ENCODE peak calls at places on chromosome 5, in ten cellular contexts. V is heart left ventricle, Y is IMR-90, I is uterus, A is endothelial cell of umbilical vein, R is breast epithelium, C is body of pancreas, N is adrenal gland, L is ovary, O is upper lobe of left lung. W is an unnamed sample.

GRCh38 chr5:115543931-115544370 is 624 bp downstream of the FEM1C start:
- DNase-seq in A (peak), V (peak), O (peak), Y (peak), N (peak), L (peak), I (peak), R (peak), C (no peak), W (no peak)

GRCh38 chr5:95817430-95817829 is 5.1 kb downstream of the GLRX start:
- DNase-seq in L (no peak), I (no peak), Y (peak), V (no peak), R (no peak), O (peak), N (peak), C (no peak), A (no peak), W (peak)

GRCh38 chr5:3642231-3642630 is 46.6 kb downstream of the IRX1 start:
- DNase-seq in N (no peak), L (no peak), V (no peak), I (no peak), C (no peak), R (no peak), Y (no peak), A (no peak), O (no peak), W (no peak)

GRCh38 chr5:61132559-61132958 is 29.7 kb downstream of the SMIM15 start:
- DNase-seq in O (no peak), N (no peak), I (no peak), L (no peak), R (no peak), A (no peak), Y (peak), C (no peak), V (no peak), W (no peak)

GRCh38 chr5:130720355-130720754 is 444.7 kb downstream of the HINT1 start:
- DNase-seq in C (no peak), L (no peak), V (no peak), R (no peak), I (no peak), A (peak), O (no peak), Y (no peak), N (no peak), W (peak)

GRCh38 chr5:165031361-165031760 is 1525.9 kb downstream of the MAT2B start:
- DNase-seq in A (no peak), L (no peak), C (no peak), Y (no peak), O (no peak), R (no peak), N (no peak), I (no peak), V (no peak), W (no peak)

GRCh38 chr5:36602711-36603321 is 3.6 kb upstream of the SLC1A3 start:
- DNase-seq in R (no peak), I (no peak), Y (no peak), O (peak), V (no peak), A (no peak), C (no peak), N (no peak), L (no peak), W (no peak)

GRCh38 chr5:176822426-176823075 is 12.2 kb downstream of the UNC5A start:
- DNase-seq in L (no peak), V (no peak), R (no peak), A (no peak), I (no peak), N (no peak), Y (no peak), O (no peak), C (no peak), W (peak)

GRCh38 chr5:72458407-72458806 is 48.8 kb downstream of the ZNF366 start:
- DNase-seq in V (no peak), R (no peak), C (no peak), N (no peak), Y (no peak), L (no peak), A (no peak), O (no peak), I (no peak), W (no peak)

GRCh38 chr5:111781200-111781599 is 24.2 kb upstream of the NREP start:
- DNase-seq in V (peak), N (peak), O (peak), I (no peak), A (no peak), L (no peak), C (no peak), R (peak), Y (peak), W (no peak)

GRCh38 chr5:119367502-119368237 is 11.9 kb downstream of the TNFAIP8 start:
- DNase-seq in L (no peak), C (no peak), N (no peak), O (no peak), V (no peak), I (no peak), A (peak), R (no peak), Y (peak), W (no peak)

GRCh38 chr5:45774528-45774927 is 78.3 kb upstream of the HCN1 start:
- DNase-seq in R (no peak), A (no peak), O (no peak), N (no peak), Y (no peak), C (no peak), V (no peak), I (no peak), L (no peak), W (no peak)

GRCh38 chr5:76485511-76485910 is 82.4 kb downstream of the IQGAP2 start:
- DNase-seq in Y (no peak), V (no peak), L (no peak), A (no peak), C (no peak), O (no peak), N (no peak), R (no peak), I (no peak), W (no peak)

GRCh38 chr5:136062563-136063274 is 33.9 kb downstream of the TGFBI start:
- DNase-seq in O (peak), A (peak), N (peak), I (no peak), Y (peak), R (no peak), L (no peak), C (no peak), V (no peak), W (no peak)

GRCh38 chr5:106094128-106094726 is 1576.5 kb downstream of the EFNA5 start:
- DNase-seq in C (no peak), Y (peak), O (no peak), L (no peak), A (peak), N (peak), V (no peak), I (no peak), R (peak), W (peak)

GRCh38 chr5:58188287-58188651 is 271.6 kb downstream of the PLK2 start:
- DNase-seq in C (no peak), L (no peak), Y (peak), N (no peak), I (no peak), V (no peak), R (no peak), A (peak), O (no peak), W (no peak)

GRCh38 chr5:116137544-116138378 is 52.9 kb downstream of the COMMD10 start:
- DNase-seq in L (no peak), N (no peak), I (no peak), Y (peak), O (no peak), R (no peak), V (no peak), A (peak), C (no peak), W (no peak)

GRCh38 chr5:38338455-38338854 is 80.1 kb downstream of the EGFLAM start:
- DNase-seq in C (no peak), V (no peak), L (no peak), R (no peak), A (no peak), N (peak), Y (no peak), I (no peak), O (no peak), W (no peak)

GRCh38 chr5:38752622-38753021 is 93.2 kb upstream of the OSMR start:
- DNase-seq in R (no peak), O (no peak), C (no peak), V (no peak), A (no peak), Y (no peak), I (no peak), N (no peak), L (no peak), W (no peak)

GRCh38 chr5:45533692-45534091 is 162.5 kb downstream of the HCN1 start:
- DNase-seq in L (no peak), A (no peak), V (no peak), O (no peak), C (no peak), I (no peak), Y (no peak), R (no peak), N (no peak), W (no peak)

GRCh38 chr5:150278046-150278760 is 11.4 kb downstream of the CAMK2A start:
- DNase-seq in O (no peak), N (no peak), L (no peak), Y (peak), C (no peak), I (no peak), R (no peak), V (no peak), A (no peak), W (no peak)

GRCh38 chr5:180824630-180825476 is 22.2 kb upstream of the MGAT1 start:
- DNase-seq in R (no peak), N (no peak), I (peak), Y (no peak), O (no peak), L (no peak), V (no peak), A (peak), C (no peak), W (no peak)

GRCh38 chr5:1186351-1187233 is 14.8 kb upstream of the SLC6A19 start:
- DNase-seq in O (no peak), N (no peak), A (no peak), C (no peak), Y (no peak), R (no peak), I (peak), L (no peak), V (no peak), W (no peak)

GRCh38 chr5:101068298-101068697 is 165.2 kb upstream of the ST8SIA4 start:
- DNase-seq in V (no peak), L (no peak), C (no peak), Y (no peak), R (no peak), O (no peak), N (no peak), I (no peak), A (no peak), W (no peak)

GRCh38 chr5:1125030-1125357 is 13.1 kb upstream of the SLC12A7 start:
- DNase-seq in Y (peak), C (peak), O (no peak), V (peak), I (peak), R (no peak), A (no peak), N (peak), L (no peak), W (no peak)

GRCh38 chr5:142334548-142334947 is 9.7 kb upstream of the SPRY4 start:
- DNase-seq in Y (no peak), O (peak), L (no peak), C (no peak), A (no peak), I (no peak), N (no peak), V (no peak), R (no peak), W (no peak)

GRCh38 chr5:59893436-59894227 is at the start of gene PDE4D:
- DNase-seq in A (peak), N (peak), L (no peak), O (peak), Y (peak), V (peak), I (peak), R (peak), C (peak), W (peak)

GRCh38 chr5:98588225-98588624 is 185.2 kb upstream of the RGMB start:
- DNase-seq in Y (peak), L (no peak), C (no peak), V (no peak), I (no peak), R (no peak), A (no peak), O (no peak), N (no peak), W (no peak)

GRCh38 chr5:32522429-32523143 is 62.8 kb upstream of the SUB1 start:
- DNase-seq in C (no peak), N (peak), A (no peak), R (peak), Y (peak), O (peak), V (no peak), L (no peak), I (peak), W (peak)

GRCh38 chr5:87127426-87127825 is 140.3 kb upstream of the RASA1 start:
- DNase-seq in V (no peak), C (no peak), L (no peak), N (no peak), Y (peak), R (no peak), A (no peak), I (no peak), O (no peak), W (no peak)

GRCh38 chr5:65041296-65042158 is 272.8 kb downstream of the CWC27 start:
- DNase-seq in A (peak), I (no peak), Y (peak), L (no peak), V (no peak), N (no peak), R (no peak), C (no peak), O (no peak), W (no peak)

GRCh38 chr5:53430618-53431252 is 49.7 kb upstream of the FST start:
- DNase-seq in A (peak), I (no peak), L (no peak), R (no peak), N (no peak), V (no peak), C (no peak), O (no peak), Y (peak), W (no peak)

GRCh38 chr5:52657231-52657645 is 130.5 kb upstream of the ITGA1 start:
- DNase-seq in O (no peak), N (no peak), V (no peak), I (no peak), L (no peak), R (no peak), Y (peak), C (no peak), A (peak), W (peak)

GRCh38 chr5:131082034-131082550 is 83.0 kb downstream of the HINT1 start:
- DNase-seq in V (no peak), I (no peak), O (no peak), A (peak), C (no peak), L (no peak), R (no peak), N (no peak), Y (no peak), W (no peak)

GRCh38 chr5:132736853-132737833 is at the start of gene KIF3A:
- DNase-seq in C (peak), O (peak), V (peak), Y (peak), N (peak), L (peak), I (peak), A (peak), R (peak), W (peak)
- TF ChIP-seq POLR2A in C (peak), O (peak), V (peak), Y (no peak), N (peak), L (no peak), I (peak), A (peak), R (no peak), W (peak)

GRCh38 chr5:171494452-171495121 is 75.1 kb downstream of the FGF18 start:
- DNase-seq in L (peak), Y (peak), N (peak), I (peak), C (peak), V (peak), R (peak), O (peak), A (peak), W (peak)
- TF ChIP-seq POLR2A in L (no peak), Y (no peak), N (no peak), I (no peak), C (no peak), V (no peak), R (no peak), O (no peak), A (no peak), W (no peak)

DNA sequence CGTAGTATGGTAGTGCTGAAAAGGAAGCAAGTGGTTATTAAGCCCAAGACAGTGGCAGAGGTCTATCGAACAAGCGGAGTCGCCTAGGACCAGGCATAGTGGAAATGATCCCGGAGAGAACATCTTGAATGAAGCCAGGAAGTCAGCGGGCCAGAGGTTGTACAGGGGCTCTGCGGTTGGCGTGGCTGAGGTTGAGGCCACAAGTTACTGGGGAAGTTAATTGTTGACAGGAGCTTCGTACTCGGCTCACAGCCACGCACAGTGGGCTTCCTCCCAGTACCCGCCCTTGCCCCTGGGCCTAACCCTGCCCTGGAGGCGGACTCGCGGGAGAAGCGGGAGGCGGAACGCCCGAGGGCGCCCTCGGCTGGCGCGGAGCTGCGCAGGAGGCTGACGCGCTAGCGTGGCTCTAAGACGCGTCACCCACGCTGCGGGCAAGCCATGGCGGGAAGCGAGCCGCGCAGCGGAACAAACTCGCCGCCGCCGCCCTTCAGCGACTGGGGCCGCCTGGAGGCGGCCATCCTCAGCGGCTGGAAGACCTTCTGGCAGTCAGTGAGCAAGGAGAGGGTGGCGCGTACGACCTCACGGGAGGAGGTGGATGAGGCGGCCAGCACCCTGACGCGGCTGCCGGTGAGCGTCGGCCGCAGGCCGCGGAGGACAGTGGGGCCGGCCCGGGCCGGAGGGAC is at the start of gene FBXO4:
- DNase-seq in L (peak), Y (peak), O (peak), N (peak), I (peak), C (peak), R (peak), A (peak), V (peak), W (peak)
- TF ChIP-seq POLR2A in L (peak), Y (peak), O (peak), N (peak), I (no peak), C (peak), R (no peak), A (peak), V (peak), W (peak)

GRCh38 chr5:14681236-14681752 is 16.8 kb downstream of the OTULIN start:
- DNase-seq in Y (no peak), A (no peak), N (no peak), I (no peak), C (no peak), V (peak), L (no peak), R (no peak), O (no peak), W (no peak)
- TF ChIP-seq POLR2A in Y (no peak), A (no peak), N (no peak), I (no peak), C (no peak), V (no peak), L (no peak), R (no peak), O (no peak), W (no peak)